ENCODE peak calls at places on chromosomes 13 and 19, in nine cellular contexts. S, M, J, Y, E, I, V, C and X are unnamed samples.

GRCh38 chr13:51249254-51249653 is 27.1 kb downstream of the FAM124A start:
- DNase-seq in S (no peak), M (no peak), J (no peak), Y (no peak), E (no peak), I (peak; percentile 8), V (no peak), C (peak; percentile 30), X (no peak)

GRCh38 chr19:35845215-35846037 is 6.9 kb downstream of the NPHS1 start:
- DNase-seq in S (no peak), M (peak; percentile 65), J (no peak), Y (no peak), E (no peak), I (no peak), V (no peak), C (no peak), X (peak; percentile 28)

GRCh38 chr19:16899566-16900075 is 10.8 kb downstream of the F2RL3 start:
- DNase-seq in S (no peak), M (peak; percentile 63), J (peak; percentile 36), Y (no peak), E (no peak), I (no peak), V (no peak), C (no peak), X (no peak)

GRCh38 chr13:106063591-106064308 is 471.7 kb downstream of the EFNB2 start:
- DNase-seq in S (no peak), M (no peak), J (no peak), Y (no peak), E (peak; percentile 87), I (no peak), V (no peak), C (peak; percentile 93), X (no peak)

GRCh38 chr19:58477871-58478270 is 1.7 kb downstream of the ZNF446 start:
- DNase-seq in S (no peak), M (no peak), J (no peak), Y (no peak), E (no peak), I (no peak), V (no peak), C (no peak), X (no peak)

GRCh38 chr19:33329727-33330126 is 27.4 kb upstream of the CEBPA start:
- DNase-seq in S (no peak), M (no peak), J (no peak), Y (no peak), E (no peak), I (no peak), V (no peak), C (no peak), X (no peak)

GRCh38 chr19:10872551-10873107 is 1.3 kb downstream of the CARM1 start:
- DNase-seq in S (no peak), M (no peak), J (no peak), Y (no peak), E (peak; percentile 17), I (no peak), V (no peak), C (no peak), X (no peak)

GRCh38 chr19:47778089-47778953 is at the start of gene SELENOW:
- DNase-seq in S (peak; percentile 87), M (peak; percentile 88), J (peak; percentile 90), Y (peak; percentile 89), E (peak; percentile 88), I (peak; percentile 63), V (peak; percentile 87), C (peak; percentile 71), X (peak; percentile 95)

GRCh38 chr19:29303035-29303706 is 90.2 kb upstream of the UQCRFS1 start:
- DNase-seq in S (no peak), M (no peak), J (no peak), Y (no peak), E (no peak), I (no peak), V (no peak), C (no peak), X (no peak)

GRCh38 chr19:31880283-31880682 is 465.1 kb upstream of the ZNF507 start:
- DNase-seq in S (no peak), M (no peak), J (no peak), Y (no peak), E (no peak), I (no peak), V (no peak), C (no peak), X (no peak)

GRCh38 chr19:7213628-7214328 is 80.4 kb downstream of the INSR start:
- DNase-seq in S (no peak), M (no peak), J (no peak), Y (no peak), E (no peak), I (no peak), V (no peak), C (no peak), X (no peak)

GRCh38 chr19:15443838-15444237 is 5.9 kb downstream of the WIZ start:
- DNase-seq in S (no peak), M (no peak), J (no peak), Y (peak; percentile 3), E (peak; percentile 72), I (no peak), V (no peak), C (no peak), X (no peak)

GRCh38 chr19:45245826-45246225 is 619 bp upstream of the EXOC3L2 start:
- DNase-seq in S (no peak), M (no peak), J (no peak), Y (no peak), E (no peak), I (no peak), V (no peak), C (no peak), X (no peak)

GRCh38 chr13:83450586-83450985 is 431.7 kb downstream of the SLITRK1 start:
- DNase-seq in S (no peak), M (no peak), J (no peak), Y (no peak), E (no peak), I (no peak), V (no peak), C (peak; percentile 54), X (no peak)

GRCh38 chr19:18832331-18833140 is 777 bp downstream of the UPF1 start:
- DNase-seq in S (no peak), M (peak; percentile 53), J (peak; percentile 31), Y (no peak), E (peak; percentile 45), I (no peak), V (peak; percentile 30), C (no peak), X (peak; percentile 50)

GRCh38 chr19:18418034-18418724 is 1.0 kb upstream of the SSBP4 start:
- DNase-seq in S (no peak), M (peak; percentile 47), J (no peak), Y (no peak), E (no peak), I (no peak), V (no peak), C (no peak), X (peak; percentile 56)

GRCh38 chr13:96082640-96083039 is 7.3 kb upstream of the HS6ST3 start:
- DNase-seq in S (no peak), M (no peak), J (no peak), Y (no peak), E (no peak), I (no peak), V (no peak), C (peak; percentile 14), X (no peak)